ENCODE peak calls at places on chromosome 4, in seven cellular contexts. N is ascending aorta, F is lower leg skin, T is IMR-90, J is K562, H is foreskin fibroblast, I is left lung. Y is an unnamed sample.

GRCh38 chr4:8894424-8894816 is 22.8 kb upstream of the HMX1 start:
- DNase-seq in N (no peak), F (no peak), T (no peak), J (no peak), H (no peak), I (no peak), Y (no peak)

GRCh38 chr4:52250124-52250523 is 199.0 kb downstream of the SPATA18 start:
- DNase-seq in N (peak), F (no peak), T (no peak), J (no peak), H (no peak), I (no peak), Y (no peak)

GRCh38 chr4:107931775-107932321 is 499 bp downstream of the CYP2U1 start:
- DNase-seq in N (peak), F (peak), T (no peak), J (no peak), H (no peak), I (peak), Y (peak)

GRCh38 chr4:38133711-38134480 is 173.7 kb downstream of the PTTG2 start:
- DNase-seq in N (no peak), F (no peak), T (no peak), J (no peak), H (no peak), I (no peak), Y (no peak)

GRCh38 chr4:109164011-109164410 is 138.4 kb downstream of the COL25A1 start:
- DNase-seq in N (no peak), F (no peak), T (peak), J (no peak), H (no peak), I (no peak), Y (no peak)

GRCh38 chr4:138003248-138003647 is 238.9 kb downstream of the SLC7A11 start:
- DNase-seq in N (no peak), F (no peak), T (peak), J (no peak), H (no peak), I (no peak), Y (no peak)

GRCh38 chr4:118865091-118865708 is 23.5 kb upstream of the SYNPO2 start:
- DNase-seq in N (peak), F (no peak), T (peak), J (peak), H (peak), I (no peak), Y (peak)

GRCh38 chr4:147546341-147546740 is 65.4 kb downstream of the EDNRA start:
- DNase-seq in N (peak), F (no peak), T (peak), J (no peak), H (peak), I (no peak), Y (no peak)

GRCh38 chr4:3807861-3808521 is 41.8 kb downstream of the ADRA2C start:
- DNase-seq in N (no peak), F (no peak), T (no peak), J (no peak), H (no peak), I (no peak), Y (no peak)

GRCh38 chr4:48722509-48723446 is 57.3 kb downstream of the FRYL start:
- DNase-seq in N (no peak), F (no peak), T (peak), J (no peak), H (no peak), I (no peak), Y (no peak)

GRCh38 chr4:185700635-185701034 is 111.4 kb downstream of the SORBS2 start:
- DNase-seq in N (no peak), F (no peak), T (no peak), J (no peak), H (no peak), I (no peak), Y (no peak)

GRCh38 chr4:107951551-107951950 is 20.2 kb downstream of the CYP2U1 start:
- DNase-seq in N (no peak), F (no peak), T (peak), J (no peak), H (peak), I (no peak), Y (no peak)

GRCh38 chr4:3399277-3400194 is 42.2 kb upstream of the HGFAC start:
- DNase-seq in N (peak), F (peak), T (no peak), J (peak), H (no peak), I (no peak), Y (peak)

GRCh38 chr4:44056721-44057151 is 391.9 kb downstream of the KCTD8 start:
- DNase-seq in N (no peak), F (no peak), T (no peak), J (no peak), H (no peak), I (no peak), Y (no peak)

GRCh38 chr4:100510551-100510950 is 7.3 kb downstream of the EMCN start:
- DNase-seq in N (no peak), F (no peak), T (no peak), J (no peak), H (peak), I (no peak), Y (no peak)

GRCh38 chr4:56656346-56656643 is 24.8 kb downstream of the HOPX start:
- DNase-seq in N (no peak), F (peak), T (no peak), J (no peak), H (no peak), I (no peak), Y (peak)
- TF ChIP-seq CTCF in N (no peak), F (no peak), T (peak), J (peak), H (no peak), I (no peak), Y (peak)

DNA sequence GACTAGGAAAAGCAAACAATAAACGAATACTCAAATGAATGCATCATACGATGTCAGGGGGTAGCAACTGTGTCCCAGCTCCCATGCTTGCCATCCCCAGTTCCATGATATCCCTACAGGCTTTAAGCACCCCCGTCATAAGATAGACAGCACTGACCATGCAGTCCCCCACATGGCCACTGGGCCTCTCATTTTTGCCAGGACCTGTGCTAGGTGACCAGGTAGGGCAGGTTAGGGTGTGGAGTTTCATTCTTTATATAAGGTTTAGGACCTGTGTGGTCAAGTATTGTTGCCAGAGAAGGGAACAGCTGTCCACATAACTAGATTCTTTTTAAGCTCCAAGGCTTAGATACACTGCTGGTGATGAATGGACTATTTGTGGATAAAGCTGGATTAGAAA is 9.7 kb downstream of the PPEF2 start:
- DNase-seq in N (no peak), F (peak), T (no peak), J (peak), H (no peak), I (no peak), Y (peak)
- TF ChIP-seq CTCF in N (no peak), F (no peak), T (no peak), J (no peak), H (no peak), I (no peak), Y (no peak)

DNA sequence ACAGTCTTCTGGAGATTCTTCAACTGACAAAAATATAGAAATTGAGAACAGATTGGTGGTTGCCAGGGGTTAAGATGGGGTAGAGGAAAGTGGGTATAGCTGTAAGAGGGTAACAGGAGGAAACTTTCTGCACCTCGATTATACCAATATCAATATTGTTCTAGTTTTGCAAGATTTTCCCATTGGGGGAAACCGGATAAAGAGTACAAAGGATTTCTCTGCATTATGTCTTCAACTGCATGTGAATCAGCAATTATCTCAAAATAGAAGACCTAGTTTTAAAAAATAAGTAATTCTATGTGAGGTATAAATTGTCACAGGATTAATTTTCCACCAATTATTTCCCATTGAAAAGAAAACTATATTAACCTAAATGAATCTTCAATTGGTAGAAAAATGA is 65.7 kb downstream of the LRBA start:
- DNase-seq in N (no peak), F (no peak), T (no peak), J (no peak), H (no peak), I (no peak), Y (no peak)
- TF ChIP-seq CTCF in N (no peak), F (no peak), T (no peak), J (no peak), H (no peak), I (no peak), Y (no peak)

GRCh38 chr4:26999689-27000088 is 139.0 kb downstream of the STIM2 start:
- DNase-seq in N (no peak), F (no peak), T (no peak), J (no peak), H (no peak), I (no peak), Y (no peak)

GRCh38 chr4:27003602-27004238 is 143.1 kb downstream of the STIM2 start:
- DNase-seq in N (no peak), F (no peak), T (peak), J (no peak), H (peak), I (no peak), Y (peak)

GRCh38 chr4:27001398-27002164 is 140.9 kb downstream of the STIM2 start:
- DNase-seq in N (no peak), F (no peak), T (no peak), J (no peak), H (no peak), I (no peak), Y (no peak)

GRCh38 chr4:27000122-27000521 is 139.5 kb downstream of the STIM2 start:
- DNase-seq in N (no peak), F (no peak), T (no peak), J (no peak), H (no peak), I (no peak), Y (no peak)

DNA sequence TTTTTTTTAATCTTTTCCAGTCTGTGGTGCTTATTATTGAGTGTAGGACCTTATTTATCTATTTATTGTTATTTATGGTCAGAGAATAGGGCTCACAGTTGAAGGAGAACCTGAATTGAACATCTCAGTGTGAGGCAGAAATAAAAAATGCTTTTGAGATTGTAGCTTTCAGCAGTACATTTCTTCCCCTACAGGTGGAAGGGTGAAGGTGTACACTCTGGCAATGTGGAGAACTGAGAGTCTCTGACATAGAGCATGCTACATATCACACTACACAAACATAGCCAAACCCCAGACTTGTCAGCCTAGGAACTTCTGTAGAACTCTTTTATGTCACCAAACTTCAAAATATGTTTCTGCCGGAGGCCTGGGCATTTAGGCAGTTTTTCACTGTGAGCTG is 140.2 kb downstream of the STIM2 start:
- DNase-seq in N (no peak), F (no peak), T (no peak), J (peak), H (no peak), I (no peak), Y (no peak)
- TF ChIP-seq CTCF in N (no peak), F (no peak), T (peak), J (no peak), H (no peak), I (peak), Y (peak)

DNA sequence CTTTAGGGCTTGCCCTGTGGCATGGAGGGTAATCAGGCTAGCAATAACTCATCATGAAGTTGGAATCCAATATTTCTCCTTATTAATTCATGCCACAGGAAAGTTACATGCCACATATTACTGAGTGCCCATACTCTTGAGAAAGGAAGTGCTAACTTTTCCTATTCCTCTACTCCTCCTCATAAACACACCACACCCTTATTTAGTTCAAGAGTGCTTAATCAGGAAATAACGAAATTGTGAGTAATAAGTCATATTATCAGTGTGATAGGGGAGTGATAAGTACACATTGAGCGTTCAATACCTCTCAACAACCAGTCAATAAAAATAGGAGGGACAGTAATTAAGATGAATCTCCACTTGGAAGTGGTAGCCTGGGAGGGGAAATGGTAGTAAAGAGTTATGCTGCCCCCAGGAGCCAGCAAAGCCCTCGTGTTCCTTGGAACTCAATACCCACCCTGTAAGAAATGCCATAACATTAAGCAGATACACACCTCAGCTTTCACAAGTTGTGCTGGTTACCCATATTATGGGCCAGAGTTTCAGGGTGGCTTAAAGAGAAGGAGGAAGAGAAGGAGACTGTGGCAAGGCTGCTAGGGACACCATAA is 410.0 kb upstream of the NR3C2 start:
- DNase-seq in N (no peak), F (no peak), T (no peak), J (no peak), H (no peak), I (no peak), Y (no peak)
- TF ChIP-seq CTCF in N (no peak), F (no peak), T (peak), J (no peak), H (no peak), I (no peak), Y (no peak)

GRCh38 chr4:120921456-120922389 is 803 bp downstream of the PRDM5 start:
- DNase-seq in N (peak), F (peak), T (peak), J (no peak), H (peak), I (peak), Y (peak)

GRCh38 chr4:120920666-120921065 is 1.9 kb downstream of the PRDM5 start:
- DNase-seq in N (no peak), F (no peak), T (no peak), J (no peak), H (no peak), I (no peak), Y (no peak)

GRCh38 chr4:120924931-120925330 is 2.4 kb upstream of the PRDM5 start:
- DNase-seq in N (no peak), F (no peak), T (no peak), J (no peak), H (no peak), I (no peak), Y (no peak)

GRCh38 chr4:120923201-120923522 is 636 bp upstream of the PRDM5 start:
- DNase-seq in N (no peak), F (no peak), T (no peak), J (no peak), H (no peak), I (no peak), Y (peak)

DNA sequence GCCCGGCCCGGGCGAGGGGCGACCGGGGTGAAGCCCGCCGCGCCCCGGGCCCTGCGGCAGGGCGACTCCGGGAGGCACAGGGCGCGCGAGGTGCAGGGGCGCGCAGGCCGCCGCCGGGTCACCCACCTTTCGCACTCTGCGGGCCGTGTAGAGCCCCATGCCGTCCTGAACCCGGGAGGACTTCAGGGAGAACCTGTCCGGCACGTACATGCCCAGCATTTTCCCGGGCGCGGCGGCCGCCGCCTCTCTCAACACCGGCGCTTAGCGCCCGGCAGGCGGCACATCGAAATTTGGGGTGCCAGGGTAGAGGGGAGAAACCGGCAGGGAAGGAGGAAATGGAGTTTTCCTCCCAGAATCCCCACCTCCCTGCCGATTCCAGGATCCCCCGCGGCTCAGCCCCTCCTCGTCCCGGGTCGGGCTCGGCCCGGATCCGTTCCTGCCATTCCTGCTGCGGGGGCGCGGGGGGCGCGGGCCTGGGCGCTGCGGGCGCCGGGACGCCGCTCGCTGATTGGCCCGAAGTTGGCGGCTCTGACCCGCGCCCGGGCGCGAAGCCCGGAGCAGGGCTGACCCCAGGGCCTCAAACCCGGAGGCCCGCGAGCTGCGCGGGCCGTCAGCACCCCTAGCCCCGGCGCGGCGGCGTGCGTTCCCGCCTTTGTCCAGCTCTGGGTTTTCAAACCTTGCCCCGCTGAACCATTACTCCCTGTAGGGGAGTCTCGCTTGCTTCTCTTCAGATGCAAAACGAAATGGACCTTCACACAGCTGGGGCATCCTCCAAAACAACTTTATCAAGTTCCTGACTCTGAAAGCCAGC is at the start of gene PRDM5:
- DNase-seq in N (peak), F (peak), T (peak), J (no peak), H (peak), I (peak), Y (peak)
- TF ChIP-seq CTCF in N (peak), F (no peak), T (no peak), J (no peak), H (peak), I (no peak), Y (no peak)

GRCh38 chr4:76095568-76095967 is 21.1 kb downstream of the ART3 start:
- DNase-seq in N (no peak), F (no peak), T (no peak), J (no peak), H (no peak), I (no peak), Y (no peak)
- TF ChIP-seq CTCF in N (no peak), F (no peak), T (no peak), J (no peak), H (no peak), I (no peak), Y (no peak)

DNA sequence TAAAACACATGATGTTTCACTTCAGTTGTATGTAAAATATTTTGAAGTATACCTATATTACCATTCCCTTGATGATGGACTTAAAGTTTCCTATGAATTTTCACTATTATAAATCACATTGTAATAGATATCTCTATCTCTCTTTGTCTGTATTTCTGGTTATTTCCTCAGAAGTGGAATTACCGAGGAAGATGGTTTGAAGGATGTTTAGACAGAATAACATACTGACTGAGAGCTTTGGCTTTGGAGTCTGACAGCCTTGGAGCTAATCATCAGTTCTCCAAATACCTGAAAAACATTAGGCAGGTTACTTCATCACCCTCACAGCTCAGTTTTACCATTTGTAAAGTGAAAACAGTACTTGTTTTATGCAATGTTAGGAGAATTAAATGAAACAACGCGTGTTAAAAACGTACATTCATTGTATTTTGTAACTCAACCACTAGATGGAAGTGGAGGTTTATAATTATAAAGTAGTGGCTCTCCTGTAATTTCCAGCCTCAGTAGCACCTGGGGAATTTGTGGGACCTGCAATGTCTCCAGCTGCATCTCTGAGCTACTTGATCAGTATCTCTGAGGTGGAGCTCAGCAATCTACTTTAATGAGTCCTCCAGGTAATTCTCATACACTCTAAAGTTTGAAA is 14.3 kb downstream of the JCHAIN start:
- DNase-seq in N (no peak), F (no peak), T (peak), J (peak), H (no peak), I (no peak), Y (no peak)
- TF ChIP-seq CTCF in N (peak), F (no peak), T (peak), J (peak), H (peak), I (peak), Y (peak)

GRCh38 chr4:154503598-154503997 is 12.0 kb upstream of the DCHS2 start:
- DNase-seq in N (no peak), F (no peak), T (peak), J (peak), H (no peak), I (no peak), Y (no peak)
- TF ChIP-seq CTCF in N (peak), F (no peak), T (peak), J (peak), H (peak), I (no peak), Y (peak)